ENCODE peak calls at places on chromosomes 2 and 18, in ten cellular contexts. B is DND-41; E is CD4-positive, CD25-positive, alpha-beta regulatory T cell; D is small intestine; J is GM23248; Y is cardiac fibroblast; L is NCI-H345; I is GM20000; S is MCF 10A; R is IMR-90. O is an unnamed sample.
A peak's percentile ranks its signal among the peaks of the same experiment; 100 is the strongest.

GRCh38 chr2:100968146-100969145 is 33.6 kb upstream of the RPL31 start:
- DNase-seq in Y (no peak), L (no peak), J (no peak), R (no peak), E (no peak), B (no peak), I (no peak), S (no peak), D (no peak), O (no peak)

GRCh38 chr18:43789234-43790000 is 512.1 kb upstream of the SYT4 start:
- DNase-seq in D (no peak), J (peak; percentile 7), R (no peak), I (no peak), Y (peak; percentile 58), S (peak; percentile 19), B (no peak), L (peak; percentile 33), E (no peak), O (no peak)

GRCh38 chr2:43136862-43137261 is 89.5 kb downstream of the ZFP36L2 start:
- DNase-seq in Y (no peak), B (peak; percentile 96), D (peak; percentile 70), J (no peak), I (no peak), S (no peak), R (no peak), E (peak; percentile 69), L (no peak), O (no peak)

GRCh38 chr2:237557633-237558015 is 8.8 kb upstream of the PRLH start:
- DNase-seq in B (no peak), D (no peak), J (no peak), Y (no peak), I (no peak), E (no peak), L (no peak), R (no peak), S (no peak), O (no peak)

GRCh38 chr2:56130463-56131070 is 53.2 kb upstream of the CCDC85A start:
- DNase-seq in D (peak; percentile 11), L (peak; percentile 33), B (peak; percentile 11), Y (peak; percentile 66), J (peak; percentile 76), R (peak; percentile 31), S (peak; percentile 61), E (no peak), I (no peak), O (peak; percentile 64)

GRCh38 chr18:79248495-79249078 is 147.1 kb upstream of the NFATC1 start:
- DNase-seq in R (peak; percentile 41), J (peak; percentile 4), S (no peak), I (no peak), Y (peak; percentile 3), L (no peak), E (no peak), D (no peak), B (no peak), O (no peak)

GRCh38 chr18:36311026-36311570 is 13.6 kb downstream of the FHOD3 start:
- DNase-seq in I (no peak), R (no peak), S (no peak), D (no peak), E (no peak), J (no peak), Y (no peak), L (no peak), B (no peak), O (no peak)

GRCh38 chr2:109380502-109381326 is 233.1 kb downstream of the SEPTIN10 start:
- DNase-seq in L (no peak), Y (no peak), E (no peak), S (peak; percentile 17), J (no peak), B (no peak), R (peak; percentile 73), D (no peak), I (no peak), O (peak; percentile 65)

GRCh38 chr2:62826141-62826540 is 120.6 kb downstream of the EHBP1 start:
- DNase-seq in E (no peak), L (no peak), R (peak; percentile 65), Y (peak; percentile 76), D (no peak), J (peak; percentile 25), B (no peak), S (no peak), I (no peak), O (no peak)

GRCh38 chr18:76496200-76496890 is 1.3 kb upstream of the ZNF516 start:
- DNase-seq in I (peak; percentile 33), Y (peak; percentile 81), R (peak; percentile 74), E (no peak), J (peak; percentile 91), L (no peak), D (peak; percentile 56), S (peak; percentile 39), B (no peak), O (peak; percentile 81)

GRCh38 chr2:33184026-33184425 is 237.3 kb downstream of the LTBP1 start:
- DNase-seq in I (no peak), R (no peak), E (no peak), S (no peak), B (no peak), D (no peak), Y (no peak), J (no peak), L (no peak), O (no peak)

GRCh38 chr2:127573771-127574170 is 38.3 kb downstream of the MYO7B start:
- DNase-seq in E (no peak), I (no peak), S (no peak), J (no peak), L (no peak), R (no peak), D (no peak), Y (no peak), B (no peak), O (no peak)